ENCODE peak calls at places on chromosome 1, in five cellular contexts. One of them, this sample, is unnamed.

GRCh38 chr1:57550092-57550491 is 126.2 kb upstream of the DAB1 start:
- DNase-seq in SK-N-SH: no peak
- DNase-seq in fibroblast of lung: no peak
- DNase-seq in IMR-90: no peak
- DNase-seq in neural progenitor cell: no peak
- DNase-seq in this sample: no peak

GRCh38 chr1:53548031-53548491 is 88.9 kb downstream of the DMRTB1 start:
- DNase-seq in fibroblast of lung: no peak
- DNase-seq in SK-N-SH: peak; percentile 10
- DNase-seq in neural progenitor cell: no peak
- DNase-seq in IMR-90: no peak
- DNase-seq in this sample: no peak

GRCh38 chr1:157085416-157085815 is 14.2 kb downstream of the ETV3L start:
- DNase-seq in fibroblast of lung: peak; percentile 23
- DNase-seq in SK-N-SH: no peak
- DNase-seq in IMR-90: no peak
- DNase-seq in neural progenitor cell: no peak
- DNase-seq in this sample: no peak

GRCh38 chr1:231550448-231550781 is 21.9 kb downstream of the TSNAX start:
- DNase-seq in fibroblast of lung: no peak
- DNase-seq in IMR-90: no peak
- DNase-seq in SK-N-SH: peak; percentile 44
- DNase-seq in neural progenitor cell: peak; percentile 39
- DNase-seq in this sample: peak; percentile 58

GRCh38 chr1:61375082-61375880 is 292.9 kb downstream of the NFIA start:
- DNase-seq in SK-N-SH: no peak
- DNase-seq in neural progenitor cell: no peak
- DNase-seq in fibroblast of lung: no peak
- DNase-seq in IMR-90: no peak
- DNase-seq in this sample: no peak

GRCh38 chr1:157418231-157418630 is 134.1 kb downstream of the FCRL5 start:
- DNase-seq in IMR-90: no peak
- DNase-seq in fibroblast of lung: no peak
- DNase-seq in SK-N-SH: no peak
- DNase-seq in neural progenitor cell: no peak
- DNase-seq in this sample: no peak

GRCh38 chr1:181541458-181541857 is 58.1 kb downstream of the CACNA1E start:
- DNase-seq in fibroblast of lung: no peak
- DNase-seq in SK-N-SH: no peak
- DNase-seq in IMR-90: no peak
- DNase-seq in neural progenitor cell: no peak
- DNase-seq in this sample: no peak

GRCh38 chr1:156712626-156713025 is 7.2 kb upstream of the CRABP2 start:
- DNase-seq in neural progenitor cell: no peak
- DNase-seq in SK-N-SH: no peak
- DNase-seq in IMR-90: no peak
- DNase-seq in fibroblast of lung: peak; percentile 53
- DNase-seq in this sample: no peak

GRCh38 chr1:78370779-78371482 is 119.8 kb upstream of the PTGFR start:
- DNase-seq in fibroblast of lung: peak; percentile 75
- DNase-seq in IMR-90: peak; percentile 89
- DNase-seq in neural progenitor cell: no peak
- DNase-seq in SK-N-SH: no peak
- DNase-seq in this sample: peak; percentile 41

GRCh38 chr1:56397409-56397808 is 182.0 kb downstream of the PLPP3 start:
- DNase-seq in fibroblast of lung: no peak
- DNase-seq in neural progenitor cell: no peak
- DNase-seq in SK-N-SH: no peak
- DNase-seq in IMR-90: no peak
- DNase-seq in this sample: no peak

GRCh38 chr1:21570528-21570875 is 61.3 kb downstream of the ALPL start:
- DNase-seq in neural progenitor cell: no peak
- DNase-seq in fibroblast of lung: no peak
- DNase-seq in IMR-90: no peak
- DNase-seq in SK-N-SH: no peak
- DNase-seq in this sample: no peak

GRCh38 chr1:166839600-166840308 is 479 bp downstream of the POGK start:
- DNase-seq in IMR-90: peak; percentile 19
- DNase-seq in fibroblast of lung: peak; percentile 18
- DNase-seq in SK-N-SH: peak; percentile 81
- DNase-seq in neural progenitor cell: peak; percentile 68
- DNase-seq in this sample: peak; percentile 61

GRCh38 chr1:246159290-246160227 is 347.5 kb downstream of the SMYD3 start:
- DNase-seq in IMR-90: no peak
- DNase-seq in SK-N-SH: no peak
- DNase-seq in neural progenitor cell: no peak
- DNase-seq in fibroblast of lung: no peak
- DNase-seq in this sample: no peak

GRCh38 chr1:85581138-85581801 is 709 bp downstream of the CCN1 start:
- DNase-seq in neural progenitor cell: peak; percentile 88
- DNase-seq in IMR-90: peak; percentile 69
- DNase-seq in SK-N-SH: peak; percentile 75
- DNase-seq in fibroblast of lung: peak; percentile 94
- DNase-seq in this sample: peak; percentile 69

GRCh38 chr1:246782120-246782900 is 58.1 kb downstream of the SCCPDH start:
- DNase-seq in IMR-90: peak; percentile 72
- DNase-seq in neural progenitor cell: no peak
- DNase-seq in fibroblast of lung: peak; percentile 93
- DNase-seq in SK-N-SH: peak; percentile 37
- DNase-seq in this sample: peak; percentile 42

GRCh38 chr1:29481031-29481430 is 244.7 kb downstream of the PTPRU start:
- DNase-seq in SK-N-SH: no peak
- DNase-seq in IMR-90: no peak
- DNase-seq in fibroblast of lung: no peak
- DNase-seq in neural progenitor cell: no peak
- DNase-seq in this sample: no peak

GRCh38 chr1:248858096-248858890 is 592 bp downstream of the ZNF692 start:
- DNase-seq in IMR-90: peak; percentile 64
- DNase-seq in neural progenitor cell: peak; percentile 88
- DNase-seq in fibroblast of lung: peak; percentile 54
- DNase-seq in SK-N-SH: peak; percentile 79
- DNase-seq in this sample: peak; percentile 91

GRCh38 chr1:247277211-247277610 is 21.3 kb downstream of the VN1R5 start:
- DNase-seq in neural progenitor cell: no peak
- DNase-seq in SK-N-SH: no peak
- DNase-seq in fibroblast of lung: no peak
- DNase-seq in IMR-90: no peak
- DNase-seq in this sample: no peak

GRCh38 chr1:178961331-178961730 is 64.4 kb upstream of the FAM20B start:
- DNase-seq in fibroblast of lung: no peak
- DNase-seq in SK-N-SH: no peak
- DNase-seq in neural progenitor cell: no peak
- DNase-seq in IMR-90: no peak
- DNase-seq in this sample: no peak

GRCh38 chr1:53558916-53559315 is 99.7 kb downstream of the DMRTB1 start:
- DNase-seq in SK-N-SH: peak; percentile 23
- DNase-seq in neural progenitor cell: no peak
- DNase-seq in IMR-90: no peak
- DNase-seq in fibroblast of lung: no peak
- DNase-seq in this sample: no peak

GRCh38 chr1:71829346-71829745 is 453.0 kb downstream of the NEGR1 start:
- DNase-seq in SK-N-SH: no peak
- DNase-seq in fibroblast of lung: no peak
- DNase-seq in IMR-90: no peak
- DNase-seq in neural progenitor cell: no peak
- DNase-seq in this sample: no peak

GRCh38 chr1:18542351-18542750 is 61.6 kb downstream of the KLHDC7A start:
- DNase-seq in fibroblast of lung: no peak
- DNase-seq in SK-N-SH: no peak
- DNase-seq in IMR-90: no peak
- DNase-seq in neural progenitor cell: peak; percentile 73
- DNase-seq in this sample: no peak

DNA sequence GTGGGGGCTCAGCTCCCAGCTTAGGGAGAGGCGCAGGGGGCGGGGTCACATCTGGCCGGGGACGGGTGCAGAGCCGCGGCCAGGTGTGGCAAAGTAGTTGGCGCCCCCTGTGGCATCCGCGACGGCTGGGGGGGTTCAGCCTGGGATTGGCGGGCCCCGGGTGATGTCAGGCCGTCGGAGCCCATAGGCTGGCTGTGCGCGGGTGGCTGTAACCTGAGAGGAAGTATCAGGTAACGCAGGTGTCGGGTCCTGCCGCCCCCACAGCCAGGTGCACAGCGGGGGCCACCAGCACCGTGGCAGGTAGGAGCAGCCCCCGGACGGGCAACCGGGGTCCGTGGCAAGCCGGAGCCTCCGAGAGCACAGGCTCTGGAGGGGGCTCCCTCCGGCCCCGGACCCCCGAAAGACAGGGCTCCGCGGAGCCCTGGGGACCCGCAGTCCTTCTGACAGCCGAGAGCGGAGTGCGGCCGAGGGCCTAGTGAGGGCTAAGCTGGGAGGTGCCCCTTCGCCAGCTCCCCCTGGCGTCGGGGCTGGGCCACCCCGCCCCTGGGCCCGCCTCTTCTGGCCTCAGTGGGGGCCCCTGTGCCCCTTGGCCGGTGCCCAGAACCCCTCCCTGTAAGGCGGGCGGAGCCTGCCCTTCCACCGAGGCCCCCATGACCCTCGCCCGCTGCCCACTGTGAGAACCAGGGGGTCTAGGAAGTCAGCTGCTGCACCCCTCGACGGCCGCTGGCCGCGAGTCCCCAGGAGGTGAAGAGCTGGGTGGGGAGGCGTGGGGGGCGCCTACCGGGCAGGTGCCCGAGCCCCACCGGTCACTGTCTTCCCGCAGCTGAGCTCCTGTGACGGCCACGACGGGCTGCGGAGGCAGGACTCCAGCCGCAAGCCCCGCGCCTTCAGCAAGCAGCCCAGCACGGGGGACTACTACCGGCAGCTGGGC is 17.9 kb downstream of the TNFRSF25 start:
- DNase-seq in IMR-90: no peak
- DNase-seq in SK-N-SH: no peak
- DNase-seq in neural progenitor cell: peak; percentile 82
- DNase-seq in fibroblast of lung: no peak
- DNase-seq in this sample: peak; percentile 49
- H3K4me2 ChIP-seq in IMR-90: no peak overlapping the region
- H3K4me2 ChIP-seq in SK-N-SH: no peak overlapping the region
- H3K4me2 ChIP-seq in neural progenitor cell: peak overlapping the region; percentile 81
- H3K4me2 ChIP-seq in fibroblast of lung: peak overlapping the region; percentile 35
- H3K4me2 ChIP-seq in this sample: peak overlapping the region; percentile 82

GRCh38 chr1:39507230-39507928 is 15.9 kb downstream of the BMP8A start:
- DNase-seq in SK-N-SH: peak; percentile 58
- DNase-seq in neural progenitor cell: peak; percentile 71
- DNase-seq in IMR-90: no peak
- DNase-seq in fibroblast of lung: no peak
- DNase-seq in this sample: peak; percentile 27

GRCh38 chr1:39508857-39509305 is 17.4 kb downstream of the BMP8A start:
- DNase-seq in fibroblast of lung: peak; percentile 56
- DNase-seq in SK-N-SH: peak; percentile 54
- DNase-seq in neural progenitor cell: no peak
- DNase-seq in IMR-90: no peak
- DNase-seq in this sample: no peak

GRCh38 chr1:39501666-39502065 is 10.2 kb downstream of the BMP8A start:
- DNase-seq in neural progenitor cell: no peak
- DNase-seq in IMR-90: peak; percentile 68
- DNase-seq in fibroblast of lung: peak; percentile 83
- DNase-seq in SK-N-SH: no peak
- DNase-seq in this sample: peak; percentile 43

GRCh38 chr1:39508266-39508665 is 16.8 kb downstream of the BMP8A start:
- DNase-seq in fibroblast of lung: no peak
- DNase-seq in IMR-90: no peak
- DNase-seq in SK-N-SH: no peak
- DNase-seq in neural progenitor cell: no peak
- DNase-seq in this sample: no peak

GRCh38 chr1:39505289-39505688 is 13.9 kb downstream of the BMP8A start:
- DNase-seq in SK-N-SH: no peak
- DNase-seq in IMR-90: no peak
- DNase-seq in fibroblast of lung: no peak
- DNase-seq in neural progenitor cell: no peak
- DNase-seq in this sample: no peak
- H3K4me2 ChIP-seq in SK-N-SH: no peak overlapping the region
- H3K4me2 ChIP-seq in IMR-90: no peak overlapping the region
- H3K4me2 ChIP-seq in fibroblast of lung: no peak overlapping the region
- H3K4me2 ChIP-seq in neural progenitor cell: no peak overlapping the region
- H3K4me2 ChIP-seq in this sample: no peak overlapping the region

GRCh38 chr1:3138623-3139151 is 69.7 kb downstream of the PRDM16 start:
- DNase-seq in fibroblast of lung: no peak
- DNase-seq in neural progenitor cell: no peak
- DNase-seq in IMR-90: no peak
- DNase-seq in SK-N-SH: no peak
- DNase-seq in this sample: no peak

GRCh38 chr1:3141836-3142235 is 72.8 kb downstream of the PRDM16 start:
- DNase-seq in IMR-90: no peak
- DNase-seq in SK-N-SH: no peak
- DNase-seq in fibroblast of lung: no peak
- DNase-seq in neural progenitor cell: no peak
- DNase-seq in this sample: no peak

GRCh38 chr1:3142236-3142635 is 73.2 kb downstream of the PRDM16 start:
- DNase-seq in fibroblast of lung: no peak
- DNase-seq in IMR-90: no peak
- DNase-seq in SK-N-SH: no peak
- DNase-seq in neural progenitor cell: no peak
- DNase-seq in this sample: no peak

GRCh38 chr1:3139451-3139852 is 70.4 kb downstream of the PRDM16 start:
- DNase-seq in IMR-90: no peak
- DNase-seq in fibroblast of lung: no peak
- DNase-seq in SK-N-SH: no peak
- DNase-seq in neural progenitor cell: no peak
- DNase-seq in this sample: no peak

DNA sequence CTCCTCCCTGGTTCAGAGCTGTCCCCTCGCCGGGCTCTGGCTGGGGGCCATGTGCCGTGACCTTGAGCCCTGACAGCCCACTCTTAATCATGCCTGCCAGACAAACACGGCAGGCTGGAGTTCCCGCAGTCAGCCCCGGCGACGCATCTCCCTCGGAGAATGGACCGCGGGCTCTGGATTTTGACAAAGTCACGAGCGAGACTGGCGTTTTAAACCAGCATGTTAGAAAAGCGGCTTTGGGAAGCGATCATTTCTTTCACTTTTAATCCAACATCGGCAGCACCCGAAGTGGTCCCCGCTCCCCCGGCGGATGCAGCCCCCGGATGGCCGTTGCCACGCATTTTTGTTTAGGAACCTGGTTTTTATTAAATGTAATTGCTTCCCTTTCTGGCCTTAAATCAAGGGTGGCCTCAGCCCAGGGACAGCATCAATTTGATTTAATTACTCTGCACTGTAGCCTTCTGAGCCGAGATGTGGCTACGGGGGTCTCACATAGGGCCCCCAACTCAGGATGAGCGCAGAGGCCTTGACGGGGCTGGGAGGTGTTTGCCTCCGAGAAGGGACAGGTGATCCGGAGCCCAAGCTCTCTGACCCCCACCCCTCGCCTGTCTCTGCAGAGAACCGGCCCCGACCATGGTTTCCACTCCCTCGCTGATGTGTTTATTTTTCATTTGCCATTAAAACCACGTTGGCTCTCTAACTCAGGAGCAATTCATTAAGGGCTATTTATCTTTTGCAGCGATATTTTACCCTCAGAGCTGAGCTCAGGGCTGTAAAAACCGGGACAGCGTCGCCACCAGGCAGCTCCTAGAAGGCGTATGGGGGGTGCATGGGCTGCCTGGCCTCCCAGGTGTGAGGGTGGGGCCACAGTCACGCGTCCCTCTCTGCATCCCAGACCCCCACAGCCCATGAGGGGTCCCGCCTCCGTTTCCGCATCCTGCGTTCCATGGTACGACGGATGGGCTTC is 71.2 kb downstream of the PRDM16 start:
- DNase-seq in SK-N-SH: peak; percentile 75
- DNase-seq in IMR-90: no peak
- DNase-seq in fibroblast of lung: no peak
- DNase-seq in neural progenitor cell: no peak
- DNase-seq in this sample: no peak
- H3K4me2 ChIP-seq in SK-N-SH: no peak overlapping the region
- H3K4me2 ChIP-seq in IMR-90: no peak overlapping the region
- H3K4me2 ChIP-seq in fibroblast of lung: no peak overlapping the region
- H3K4me2 ChIP-seq in neural progenitor cell: no peak overlapping the region
- H3K4me2 ChIP-seq in this sample: no peak overlapping the region

GRCh38 chr1:94677087-94677486 is 135.5 kb upstream of the F3 start:
- DNase-seq in SK-N-SH: no peak
- DNase-seq in neural progenitor cell: no peak
- DNase-seq in fibroblast of lung: no peak
- DNase-seq in IMR-90: no peak
- DNase-seq in this sample: no peak
- H3K4me2 ChIP-seq in SK-N-SH: no peak overlapping the region
- H3K4me2 ChIP-seq in neural progenitor cell: no peak overlapping the region
- H3K4me2 ChIP-seq in fibroblast of lung: no peak overlapping the region
- H3K4me2 ChIP-seq in IMR-90: no peak overlapping the region
- H3K4me2 ChIP-seq in this sample: no peak overlapping the region

This sample was measured in PC-3.